ENCODE peak calls at places on chromosomes 3 and 15, in seven cellular contexts. One of them, this sample, is unnamed.
A peak's percentile ranks its signal among the peaks of the same experiment; 100 is the strongest.

GRCh38 chr15:29631076-29632070 is 190.9 kb downstream of the TJP1 start:
- DNase-seq in NCI-H2227 treated with DMSO at 0.1 percent for 48 hours: no peak
- DNase-seq in KBM-7: no peak
- DNase-seq in activated CD8-positive, alpha-beta T cell treated with anti-CD3 and anti-CD28 coated beads for 36 hours: no peak
- DNase-seq in NCI-H69: peak; percentile 93
- DNase-seq in NCI-H2081: peak; percentile 86
- DNase-seq in erythroblast: no peak
- DNase-seq in this sample: no peak

GRCh38 chr3:184811663-184811998 is 335 bp upstream of the VPS8 start:
- DNase-seq in NCI-H2227 treated with DMSO at 0.1 percent for 48 hours: no peak
- DNase-seq in KBM-7: no peak
- DNase-seq in activated CD8-positive, alpha-beta T cell treated with anti-CD3 and anti-CD28 coated beads for 36 hours: no peak
- DNase-seq in NCI-H69: no peak
- DNase-seq in NCI-H2081: no peak
- DNase-seq in erythroblast: no peak
- DNase-seq in this sample: no peak

GRCh38 chr15:25810631-25811077 is 52.5 kb downstream of the ATP10A start:
- DNase-seq in NCI-H2227 treated with DMSO at 0.1 percent for 48 hours: no peak
- DNase-seq in KBM-7: no peak
- DNase-seq in activated CD8-positive, alpha-beta T cell treated with anti-CD3 and anti-CD28 coated beads for 36 hours: peak; percentile 39
- DNase-seq in NCI-H69: no peak
- DNase-seq in NCI-H2081: no peak
- DNase-seq in erythroblast: no peak
- DNase-seq in this sample: no peak

GRCh38 chr3:192130534-192131132 is 596.7 kb downstream of the FGF12 start:
- DNase-seq in NCI-H2227 treated with DMSO at 0.1 percent for 48 hours: no peak
- DNase-seq in KBM-7: peak; percentile 23
- DNase-seq in activated CD8-positive, alpha-beta T cell treated with anti-CD3 and anti-CD28 coated beads for 36 hours: peak; percentile 19
- DNase-seq in NCI-H69: peak; percentile 77
- DNase-seq in NCI-H2081: peak; percentile 78
- DNase-seq in erythroblast: peak; percentile 15
- DNase-seq in this sample: peak; percentile 80

GRCh38 chr15:71975816-71976150 is 142.2 kb downstream of the MYO9A start:
- DNase-seq in NCI-H2227 treated with DMSO at 0.1 percent for 48 hours: no peak
- DNase-seq in KBM-7: no peak
- DNase-seq in activated CD8-positive, alpha-beta T cell treated with anti-CD3 and anti-CD28 coated beads for 36 hours: no peak
- DNase-seq in NCI-H69: no peak
- DNase-seq in NCI-H2081: no peak
- DNase-seq in erythroblast: no peak
- DNase-seq in this sample: no peak

GRCh38 chr15:79101866-79102581 is 11.4 kb upstream of the RASGRF1 start:
- DNase-seq in NCI-H2227 treated with DMSO at 0.1 percent for 48 hours: no peak
- DNase-seq in KBM-7: no peak
- DNase-seq in activated CD8-positive, alpha-beta T cell treated with anti-CD3 and anti-CD28 coated beads for 36 hours: no peak
- DNase-seq in NCI-H69: no peak
- DNase-seq in NCI-H2081: no peak
- DNase-seq in erythroblast: no peak
- DNase-seq in this sample: no peak

GRCh38 chr3:105774444-105775180 is 94.2 kb downstream of the CBLB start:
- DNase-seq in NCI-H2227 treated with DMSO at 0.1 percent for 48 hours: no peak
- DNase-seq in KBM-7: no peak
- DNase-seq in activated CD8-positive, alpha-beta T cell treated with anti-CD3 and anti-CD28 coated beads for 36 hours: no peak
- DNase-seq in NCI-H69: no peak
- DNase-seq in NCI-H2081: no peak
- DNase-seq in erythroblast: no peak
- DNase-seq in this sample: no peak

GRCh38 chr3:169147246-169148008 is 516.1 kb downstream of the MECOM start:
- DNase-seq in NCI-H2227 treated with DMSO at 0.1 percent for 48 hours: peak; percentile 31
- DNase-seq in KBM-7: peak; percentile 81
- DNase-seq in activated CD8-positive, alpha-beta T cell treated with anti-CD3 and anti-CD28 coated beads for 36 hours: peak; percentile 12
- DNase-seq in NCI-H69: peak; percentile 89
- DNase-seq in NCI-H2081: peak; percentile 67
- DNase-seq in erythroblast: peak; percentile 76
- DNase-seq in this sample: no peak

GRCh38 chr15:78407889-78408640 is 30.0 kb upstream of the IREB2 start:
- DNase-seq in NCI-H2227 treated with DMSO at 0.1 percent for 48 hours: no peak
- DNase-seq in KBM-7: no peak
- DNase-seq in activated CD8-positive, alpha-beta T cell treated with anti-CD3 and anti-CD28 coated beads for 36 hours: no peak
- DNase-seq in NCI-H69: peak; percentile 28
- DNase-seq in NCI-H2081: no peak
- DNase-seq in erythroblast: no peak
- DNase-seq in this sample: no peak

GRCh38 chr3:194661946-194662345 is 10.0 kb downstream of the LSG1 start:
- DNase-seq in NCI-H2227 treated with DMSO at 0.1 percent for 48 hours: no peak
- DNase-seq in KBM-7: no peak
- DNase-seq in activated CD8-positive, alpha-beta T cell treated with anti-CD3 and anti-CD28 coated beads for 36 hours: no peak
- DNase-seq in NCI-H69: no peak
- DNase-seq in NCI-H2081: no peak
- DNase-seq in erythroblast: peak; percentile 40
- DNase-seq in this sample: no peak

GRCh38 chr3:36891651-36892268 is 53.1 kb downstream of the TRANK1 start:
- DNase-seq in NCI-H2227 treated with DMSO at 0.1 percent for 48 hours: no peak
- DNase-seq in KBM-7: no peak
- DNase-seq in activated CD8-positive, alpha-beta T cell treated with anti-CD3 and anti-CD28 coated beads for 36 hours: no peak
- DNase-seq in NCI-H69: no peak
- DNase-seq in NCI-H2081: no peak
- DNase-seq in erythroblast: no peak
- DNase-seq in this sample: no peak

GRCh38 chr3:135055449-135055848 is 260.4 kb downstream of the EPHB1 start:
- DNase-seq in NCI-H2227 treated with DMSO at 0.1 percent for 48 hours: no peak
- DNase-seq in KBM-7: no peak
- DNase-seq in activated CD8-positive, alpha-beta T cell treated with anti-CD3 and anti-CD28 coated beads for 36 hours: no peak
- DNase-seq in NCI-H69: no peak
- DNase-seq in NCI-H2081: no peak
- DNase-seq in erythroblast: no peak
- DNase-seq in this sample: peak; percentile 54

GRCh38 chr3:143138948-143139347 is 19.4 kb downstream of the CHST2 start:
- DNase-seq in NCI-H2227 treated with DMSO at 0.1 percent for 48 hours: no peak
- DNase-seq in KBM-7: no peak
- DNase-seq in activated CD8-positive, alpha-beta T cell treated with anti-CD3 and anti-CD28 coated beads for 36 hours: no peak
- DNase-seq in NCI-H69: peak; percentile 11
- DNase-seq in NCI-H2081: no peak
- DNase-seq in erythroblast: no peak
- DNase-seq in this sample: no peak

GRCh38 chr3:175977968-175978752 is 1119.0 kb downstream of the NAALADL2 start:
- DNase-seq in NCI-H2227 treated with DMSO at 0.1 percent for 48 hours: no peak
- DNase-seq in KBM-7: no peak
- DNase-seq in activated CD8-positive, alpha-beta T cell treated with anti-CD3 and anti-CD28 coated beads for 36 hours: no peak
- DNase-seq in NCI-H69: no peak
- DNase-seq in NCI-H2081: no peak
- DNase-seq in erythroblast: no peak
- DNase-seq in this sample: no peak

GRCh38 chr3:125023833-125024560 is 31.8 kb downstream of the HEG1 start:
- DNase-seq in NCI-H2227 treated with DMSO at 0.1 percent for 48 hours: no peak
- DNase-seq in KBM-7: no peak
- DNase-seq in activated CD8-positive, alpha-beta T cell treated with anti-CD3 and anti-CD28 coated beads for 36 hours: no peak
- DNase-seq in NCI-H69: no peak
- DNase-seq in NCI-H2081: peak; percentile 22
- DNase-seq in erythroblast: no peak
- DNase-seq in this sample: no peak

GRCh38 chr3:123833398-123833785 is 50.7 kb downstream of the MYLK start:
- DNase-seq in NCI-H2227 treated with DMSO at 0.1 percent for 48 hours: no peak
- DNase-seq in KBM-7: no peak
- DNase-seq in activated CD8-positive, alpha-beta T cell treated with anti-CD3 and anti-CD28 coated beads for 36 hours: no peak
- DNase-seq in NCI-H69: no peak
- DNase-seq in NCI-H2081: no peak
- DNase-seq in erythroblast: no peak
- DNase-seq in this sample: no peak

GRCh38 chr3:132006605-132007204 is 28.1 kb downstream of the CPNE4 start:
- DNase-seq in NCI-H2227 treated with DMSO at 0.1 percent for 48 hours: no peak
- DNase-seq in KBM-7: peak; percentile 31
- DNase-seq in activated CD8-positive, alpha-beta T cell treated with anti-CD3 and anti-CD28 coated beads for 36 hours: peak; percentile 35
- DNase-seq in NCI-H69: peak; percentile 29
- DNase-seq in NCI-H2081: peak; percentile 31
- DNase-seq in erythroblast: peak; percentile 30
- DNase-seq in this sample: peak; percentile 12

GRCh38 chr3:113573728-113574127 is 41.4 kb downstream of the SIDT1 start:
- DNase-seq in NCI-H2227 treated with DMSO at 0.1 percent for 48 hours: no peak
- DNase-seq in KBM-7: no peak
- DNase-seq in activated CD8-positive, alpha-beta T cell treated with anti-CD3 and anti-CD28 coated beads for 36 hours: no peak
- DNase-seq in NCI-H69: no peak
- DNase-seq in NCI-H2081: no peak
- DNase-seq in erythroblast: peak; percentile 24
- DNase-seq in this sample: no peak

GRCh38 chr3:70737656-70738309 is 425.3 kb upstream of the MDFIC2 start:
- DNase-seq in NCI-H2227 treated with DMSO at 0.1 percent for 48 hours: no peak
- DNase-seq in KBM-7: peak; percentile 3
- DNase-seq in activated CD8-positive, alpha-beta T cell treated with anti-CD3 and anti-CD28 coated beads for 36 hours: no peak
- DNase-seq in NCI-H69: peak; percentile 74
- DNase-seq in NCI-H2081: peak; percentile 77
- DNase-seq in erythroblast: no peak
- DNase-seq in this sample: no peak

GRCh38 chr3:62659660-62660059 is 215.6 kb downstream of the CADPS start:
- DNase-seq in NCI-H2227 treated with DMSO at 0.1 percent for 48 hours: no peak
- DNase-seq in KBM-7: no peak
- DNase-seq in activated CD8-positive, alpha-beta T cell treated with anti-CD3 and anti-CD28 coated beads for 36 hours: no peak
- DNase-seq in NCI-H69: peak; percentile 6
- DNase-seq in NCI-H2081: no peak
- DNase-seq in erythroblast: no peak
- DNase-seq in this sample: no peak

GRCh38 chr3:181720281-181720680 is 8.6 kb downstream of the SOX2 start:
- DNase-seq in NCI-H2227 treated with DMSO at 0.1 percent for 48 hours: no peak
- DNase-seq in KBM-7: no peak
- DNase-seq in activated CD8-positive, alpha-beta T cell treated with anti-CD3 and anti-CD28 coated beads for 36 hours: no peak
- DNase-seq in NCI-H69: peak; percentile 85
- DNase-seq in NCI-H2081: peak; percentile 44
- DNase-seq in erythroblast: peak; percentile 34
- DNase-seq in this sample: no peak

GRCh38 chr15:66491846-66492245 is 5.7 kb downstream of the SNAPC5 start:
- DNase-seq in NCI-H2227 treated with DMSO at 0.1 percent for 48 hours: no peak
- DNase-seq in KBM-7: no peak
- DNase-seq in activated CD8-positive, alpha-beta T cell treated with anti-CD3 and anti-CD28 coated beads for 36 hours: no peak
- DNase-seq in NCI-H69: no peak
- DNase-seq in NCI-H2081: no peak
- DNase-seq in erythroblast: no peak
- DNase-seq in this sample: no peak

GRCh38 chr15:59751552-59752413 is 62.7 kb upstream of the BNIP2 start:
- DNase-seq in NCI-H2227 treated with DMSO at 0.1 percent for 48 hours: no peak
- DNase-seq in KBM-7: peak; percentile 3
- DNase-seq in activated CD8-positive, alpha-beta T cell treated with anti-CD3 and anti-CD28 coated beads for 36 hours: no peak
- DNase-seq in NCI-H69: peak; percentile 33
- DNase-seq in NCI-H2081: peak; percentile 6
- DNase-seq in erythroblast: no peak
- DNase-seq in this sample: peak; percentile 41

GRCh38 chr15:75669191-75669878 is 21.6 kb downstream of the SNX33 start:
- DNase-seq in NCI-H2227 treated with DMSO at 0.1 percent for 48 hours: no peak
- DNase-seq in KBM-7: no peak
- DNase-seq in activated CD8-positive, alpha-beta T cell treated with anti-CD3 and anti-CD28 coated beads for 36 hours: peak; percentile 16
- DNase-seq in NCI-H69: no peak
- DNase-seq in NCI-H2081: no peak
- DNase-seq in erythroblast: no peak
- DNase-seq in this sample: no peak

GRCh38 chr3:185400866-185401265 is 37.9 kb downstream of the MAP3K13 start:
- DNase-seq in NCI-H2227 treated with DMSO at 0.1 percent for 48 hours: peak; percentile 60
- DNase-seq in KBM-7: no peak
- DNase-seq in activated CD8-positive, alpha-beta T cell treated with anti-CD3 and anti-CD28 coated beads for 36 hours: no peak
- DNase-seq in NCI-H69: no peak
- DNase-seq in NCI-H2081: no peak
- DNase-seq in erythroblast: no peak
- DNase-seq in this sample: no peak

GRCh38 chr3:127496256-127496655 is 94.3 kb downstream of the TPRA1 start:
- DNase-seq in NCI-H2227 treated with DMSO at 0.1 percent for 48 hours: no peak
- DNase-seq in KBM-7: no peak
- DNase-seq in activated CD8-positive, alpha-beta T cell treated with anti-CD3 and anti-CD28 coated beads for 36 hours: no peak
- DNase-seq in NCI-H69: no peak
- DNase-seq in NCI-H2081: no peak
- DNase-seq in erythroblast: no peak
- DNase-seq in this sample: no peak

GRCh38 chr15:84817461-84818081 is 415 bp downstream of the ALPK3 start:
- DNase-seq in NCI-H2227 treated with DMSO at 0.1 percent for 48 hours: no peak
- DNase-seq in KBM-7: no peak
- DNase-seq in activated CD8-positive, alpha-beta T cell treated with anti-CD3 and anti-CD28 coated beads for 36 hours: no peak
- DNase-seq in NCI-H69: no peak
- DNase-seq in NCI-H2081: no peak
- DNase-seq in erythroblast: no peak
- DNase-seq in this sample: no peak

GRCh38 chr3:4517643-4518042 is 24.5 kb downstream of the ITPR1 start:
- DNase-seq in NCI-H2227 treated with DMSO at 0.1 percent for 48 hours: no peak
- DNase-seq in KBM-7: peak; percentile 54
- DNase-seq in activated CD8-positive, alpha-beta T cell treated with anti-CD3 and anti-CD28 coated beads for 36 hours: no peak
- DNase-seq in NCI-H69: no peak
- DNase-seq in NCI-H2081: no peak
- DNase-seq in erythroblast: no peak
- DNase-seq in this sample: no peak

GRCh38 chr15:75731248-75732100 is 18.8 kb upstream of the CSPG4 start:
- DNase-seq in NCI-H2227 treated with DMSO at 0.1 percent for 48 hours: peak; percentile 47
- DNase-seq in KBM-7: peak; percentile 84
- DNase-seq in activated CD8-positive, alpha-beta T cell treated with anti-CD3 and anti-CD28 coated beads for 36 hours: no peak
- DNase-seq in NCI-H69: peak; percentile 31
- DNase-seq in NCI-H2081: no peak
- DNase-seq in erythroblast: no peak
- DNase-seq in this sample: peak; percentile 71

GRCh38 chr3:191549377-191549776 is 88.4 kb downstream of the PYDC2 start:
- DNase-seq in NCI-H2227 treated with DMSO at 0.1 percent for 48 hours: no peak
- DNase-seq in KBM-7: no peak
- DNase-seq in activated CD8-positive, alpha-beta T cell treated with anti-CD3 and anti-CD28 coated beads for 36 hours: no peak
- DNase-seq in NCI-H69: no peak
- DNase-seq in NCI-H2081: no peak
- DNase-seq in erythroblast: no peak
- DNase-seq in this sample: no peak

GRCh38 chr3:12707425-12707824 is 43.5 kb upstream of the RAF1 start:
- DNase-seq in NCI-H2227 treated with DMSO at 0.1 percent for 48 hours: no peak
- DNase-seq in KBM-7: peak; percentile 35
- DNase-seq in activated CD8-positive, alpha-beta T cell treated with anti-CD3 and anti-CD28 coated beads for 36 hours: no peak
- DNase-seq in NCI-H69: peak; percentile 29
- DNase-seq in NCI-H2081: no peak
- DNase-seq in erythroblast: no peak
- DNase-seq in this sample: no peak

GRCh38 chr15:33699691-33700447 is 268.4 kb upstream of the CHRM5 start:
- DNase-seq in NCI-H2227 treated with DMSO at 0.1 percent for 48 hours: no peak
- DNase-seq in KBM-7: peak; percentile 19
- DNase-seq in activated CD8-positive, alpha-beta T cell treated with anti-CD3 and anti-CD28 coated beads for 36 hours: no peak
- DNase-seq in NCI-H69: peak; percentile 30
- DNase-seq in NCI-H2081: no peak
- DNase-seq in erythroblast: peak; percentile 14
- DNase-seq in this sample: peak; percentile 2

GRCh38 chr3:68974711-68975110 is 38.8 kb downstream of the EOGT start:
- DNase-seq in NCI-H2227 treated with DMSO at 0.1 percent for 48 hours: no peak
- DNase-seq in KBM-7: no peak
- DNase-seq in activated CD8-positive, alpha-beta T cell treated with anti-CD3 and anti-CD28 coated beads for 36 hours: no peak
- DNase-seq in NCI-H69: no peak
- DNase-seq in NCI-H2081: no peak
- DNase-seq in erythroblast: no peak
- DNase-seq in this sample: no peak